ENCODE peak calls at places on chromosomes 12 and 14, in seven cellular contexts. Z is heart left ventricle, U is A549, K is transverse colon, O is K562, C is spleen, S is ovary. F is an unnamed sample.
A peak's percentile ranks its signal among the peaks of the same experiment; 100 is the strongest.

GRCh38 chr12:69821441-69822204 is 3.4 kb upstream of the MYRFL start:
- DNase-seq in Z (no peak), U (peak; percentile 33), K (no peak), O (no peak), C (no peak), S (no peak), F (no peak)

GRCh38 chr14:27881646-27882045 is 884.9 kb upstream of the FOXG1 start:
- DNase-seq in Z (no peak), U (no peak), K (no peak), O (no peak), C (no peak), S (no peak), F (no peak)

GRCh38 chr12:2638273-2639019 is 156.3 kb upstream of the FKBP4 start:
- DNase-seq in Z (no peak), U (no peak), K (no peak), O (no peak), C (no peak), S (no peak), F (no peak)

GRCh38 chr12:47802312-47802711 is 17.4 kb downstream of the HDAC7 start:
- DNase-seq in Z (peak; percentile 42), U (no peak), K (no peak), O (no peak), C (no peak), S (no peak), F (no peak)

GRCh38 chr12:110993425-110993824 is 73.0 kb upstream of the MYL2 start:
- DNase-seq in Z (no peak), U (peak; percentile 38), K (no peak), O (no peak), C (no peak), S (no peak), F (no peak)

GRCh38 chr12:114241973-114242434 is 163.9 kb downstream of the TBX5 start:
- DNase-seq in Z (no peak), U (peak; percentile 85), K (no peak), O (peak; percentile 37), C (no peak), S (no peak), F (no peak)

GRCh38 chr12:27610380-27610779 is 85.9 kb upstream of the REP15 start:
- DNase-seq in Z (no peak), U (peak; percentile 40), K (no peak), O (no peak), C (no peak), S (no peak), F (no peak)

GRCh38 chr12:1916396-1917171 is 1.9 kb downstream of the CACNA2D4 start:
- DNase-seq in Z (peak; percentile 75), U (no peak), K (no peak), O (peak; percentile 73), C (peak; percentile 71), S (peak; percentile 79), F (no peak)

GRCh38 chr14:54935958-54936357 is 33.3 kb upstream of the GCH1 start:
- DNase-seq in Z (no peak), U (no peak), K (no peak), O (no peak), C (no peak), S (no peak), F (no peak)

GRCh38 chr12:109018276-109018675 is 2.6 kb downstream of the SVOP start:
- DNase-seq in Z (no peak), U (no peak), K (no peak), O (no peak), C (no peak), S (no peak), F (no peak)

GRCh38 chr12:54021432-54022013 is 6.7 kb upstream of the HOXC6 start:
- DNase-seq in Z (no peak), U (peak; percentile 45), K (no peak), O (peak; percentile 28), C (no peak), S (peak; percentile 75), F (no peak)

GRCh38 chr14:79587875-79588274 is 623.4 kb downstream of the DIO2 start:
- DNase-seq in Z (no peak), U (no peak), K (no peak), O (no peak), C (no peak), S (no peak), F (no peak)

GRCh38 chr12:636632-637031 is 26.6 kb downstream of the NINJ2 start:
- DNase-seq in Z (no peak), U (no peak), K (no peak), O (no peak), C (no peak), S (no peak), F (no peak)
- H3K4me1 ChIP-seq in Z (peaks cover 34% of the 10 kb centered on the region), U (peaks cover 33% of the 10 kb centered on the region), K (peaks cover 15% of the 10 kb centered on the region), O (no peaks in the 10 kb centered on the region), C (peaks cover 72% of the 10 kb centered on the region), S (no peaks in the 10 kb centered on the region), F (peaks cover 37% of the 10 kb centered on the region)

DNA sequence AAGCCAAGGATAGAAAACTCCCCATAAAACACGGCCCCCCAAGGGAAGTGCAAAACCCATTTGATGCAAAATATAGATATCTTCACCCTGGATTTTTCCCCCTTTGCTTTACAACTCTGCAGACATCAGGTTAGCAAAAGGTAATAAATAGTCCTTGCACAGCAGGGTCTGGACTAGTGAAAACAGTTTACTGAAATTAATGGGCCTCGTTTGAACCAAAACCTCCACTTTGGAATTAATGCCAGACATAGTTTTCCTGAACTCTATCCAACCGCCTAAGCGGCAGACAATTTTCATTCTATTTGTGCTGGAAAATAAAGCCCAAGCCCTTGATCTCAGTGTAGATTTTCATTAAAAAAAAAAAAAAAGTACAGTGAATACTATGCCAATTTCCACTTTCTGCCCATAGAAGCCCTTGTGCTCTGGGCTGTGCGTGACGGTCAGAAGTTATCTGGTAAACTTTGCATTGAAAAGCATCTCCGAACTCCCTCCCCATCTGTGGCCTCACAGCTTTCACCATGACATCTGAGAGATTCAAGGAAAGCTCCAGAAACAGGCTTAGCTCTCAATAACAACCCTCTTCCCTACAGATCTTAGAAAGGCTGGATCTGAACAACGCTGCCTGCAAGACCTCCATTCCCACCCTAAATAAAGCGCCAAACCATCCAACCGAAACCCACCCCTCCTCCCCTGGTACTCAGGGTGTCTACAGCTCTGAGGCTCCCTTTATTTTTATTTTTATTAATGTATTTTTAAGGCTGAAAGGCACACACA is 11.0 kb upstream of the IRF2BPL start:
- DNase-seq in Z (no peak), U (no peak), K (peak; percentile 39), O (no peak), C (no peak), S (no peak), F (no peak)
- H3K4me3 ChIP-seq in Z (no peak overlapping the region), U (peak overlapping the region; percentile 36), K (peak overlapping the region; percentile 40), O (peak overlapping the region; percentile 30), C (peak overlapping the region; percentile 31), S (peak overlapping the region; percentile 23), F (peak overlapping the region; percentile 12)

GRCh38 chr12:76023069-76023690 is 8.4 kb downstream of the PHLDA1 start:
- DNase-seq in Z (no peak), U (no peak), K (no peak), O (no peak), C (no peak), S (no peak), F (no peak)

GRCh38 chr12:76018672-76019071 is 12.9 kb downstream of the PHLDA1 start:
- DNase-seq in Z (no peak), U (no peak), K (no peak), O (no peak), C (no peak), S (no peak), F (no peak)

GRCh38 chr12:76018111-76018510 is 13.5 kb downstream of the PHLDA1 start:
- DNase-seq in Z (no peak), U (peak; percentile 89), K (no peak), O (no peak), C (no peak), S (no peak), F (no peak)

GRCh38 chr12:76020281-76020680 is 11.3 kb downstream of the PHLDA1 start:
- DNase-seq in Z (no peak), U (peak; percentile 84), K (peak; percentile 49), O (no peak), C (peak; percentile 78), S (no peak), F (no peak)

GRCh38 chr12:76020731-76021672 is 10.6 kb downstream of the PHLDA1 start:
- DNase-seq in Z (no peak), U (peak; percentile 87), K (peak; percentile 20), O (no peak), C (no peak), S (peak; percentile 37), F (no peak)
- TF ChIP-seq POLR2A in Z (no peak), U (no peak), K (no peak), O (no peak), C (no peak), S (no peak), F (no peak)

GRCh38 chr12:104865080-104865479 is 93.0 kb downstream of the SLC41A2 start:
- DNase-seq in Z (no peak), U (no peak), K (no peak), O (no peak), C (no peak), S (no peak), F (no peak)

GRCh38 chr12:104864668-104865067 is 93.4 kb downstream of the SLC41A2 start:
- DNase-seq in Z (no peak), U (no peak), K (no peak), O (no peak), C (no peak), S (no peak), F (no peak)

GRCh38 chr12:104863549-104863948 is 94.5 kb downstream of the SLC41A2 start:
- DNase-seq in Z (no peak), U (no peak), K (no peak), O (no peak), C (no peak), S (no peak), F (no peak)

GRCh38 chr12:104870797-104871196 is 87.3 kb downstream of the SLC41A2 start:
- DNase-seq in Z (no peak), U (no peak), K (no peak), O (no peak), C (no peak), S (no peak), F (no peak)

DNA sequence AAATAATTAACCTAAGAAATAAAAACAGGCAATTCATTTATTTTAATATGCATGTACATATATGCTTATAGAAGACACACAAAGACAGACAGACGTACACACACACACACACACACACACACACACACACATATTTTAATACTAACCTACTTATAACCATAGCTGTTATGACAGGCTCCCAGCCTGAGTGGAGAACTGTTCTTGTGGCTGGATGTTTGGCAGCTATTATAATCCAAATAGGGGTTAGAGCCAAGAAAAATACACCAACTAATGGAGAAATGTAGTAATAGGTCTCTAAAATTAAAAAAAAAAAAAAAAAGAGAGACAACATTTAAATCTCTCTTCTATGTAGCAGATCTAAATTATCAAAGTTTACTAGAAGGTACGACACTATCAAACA is 91.8 kb downstream of the SLC41A2 start:
- DNase-seq in Z (no peak), U (no peak), K (no peak), O (no peak), C (no peak), S (peak; percentile 24), F (no peak)
- H3K4me1 ChIP-seq in Z (peaks cover 6% of the 10 kb centered on the region), U (peaks cover 9% of the 10 kb centered on the region), K (peaks cover 7% of the 10 kb centered on the region), O (no peaks in the 10 kb centered on the region), C (peaks cover 11% of the 10 kb centered on the region), S (peaks cover 9% of the 10 kb centered on the region), F (no peaks in the 10 kb centered on the region)

F was measured in esophagus squamous epithelium.